ENCODE peak calls at places on chromosomes 7 and 10, in four cellular contexts. J is HCT116, C is mammary epithelial cell, N is IMR-90. S is an unnamed sample.

GRCh38 chr10:118792501-118792900 is 37.7 kb upstream of the CACUL1 start:
- DNase-seq in J (no peak), N (no peak), C (peak; percentile 62), S (no peak)

GRCh38 chr7:28711096-28711495 is 247.0 kb downstream of the TRIL start:
- DNase-seq in C (no peak), N (no peak), J (no peak), S (no peak)

GRCh38 chr10:29804025-29804852 is 169.5 kb upstream of the SVIL start:
- DNase-seq in N (peak; percentile 95), J (peak; percentile 66), C (peak; percentile 96), S (peak; percentile 91)

GRCh38 chr10:130492266-130492934 is 356.2 kb downstream of the GLRX3 start:
- DNase-seq in J (no peak), N (no peak), C (no peak), S (no peak)

GRCh38 chr7:55878701-55879100 is 8.6 kb upstream of the ZNF713 start:
- DNase-seq in N (no peak), J (no peak), C (no peak), S (peak; percentile 34)

GRCh38 chr7:140525741-140526140 is 46.4 kb upstream of the MKRN1 start:
- DNase-seq in J (no peak), C (peak; percentile 83), N (no peak), S (no peak)

GRCh38 chr7:139078399-139078798 is 31.1 kb downstream of the ZC3HAV1 start:
- DNase-seq in C (no peak), J (no peak), N (peak; percentile 75), S (no peak)

GRCh38 chr7:35254496-35255416 is 856 bp upstream of the TBX20 start:
- DNase-seq in C (no peak), N (no peak), J (no peak), S (no peak)

GRCh38 chr10:117543245-117543998 is 876 bp downstream of the EMX2 start:
- DNase-seq in N (no peak), J (no peak), C (no peak), S (no peak)
- H3K4me3 ChIP-seq in N (no peak overlapping the region), J (no peak overlapping the region), C (no peak overlapping the region), S (peak overlapping the region; percentile 86)

DNA sequence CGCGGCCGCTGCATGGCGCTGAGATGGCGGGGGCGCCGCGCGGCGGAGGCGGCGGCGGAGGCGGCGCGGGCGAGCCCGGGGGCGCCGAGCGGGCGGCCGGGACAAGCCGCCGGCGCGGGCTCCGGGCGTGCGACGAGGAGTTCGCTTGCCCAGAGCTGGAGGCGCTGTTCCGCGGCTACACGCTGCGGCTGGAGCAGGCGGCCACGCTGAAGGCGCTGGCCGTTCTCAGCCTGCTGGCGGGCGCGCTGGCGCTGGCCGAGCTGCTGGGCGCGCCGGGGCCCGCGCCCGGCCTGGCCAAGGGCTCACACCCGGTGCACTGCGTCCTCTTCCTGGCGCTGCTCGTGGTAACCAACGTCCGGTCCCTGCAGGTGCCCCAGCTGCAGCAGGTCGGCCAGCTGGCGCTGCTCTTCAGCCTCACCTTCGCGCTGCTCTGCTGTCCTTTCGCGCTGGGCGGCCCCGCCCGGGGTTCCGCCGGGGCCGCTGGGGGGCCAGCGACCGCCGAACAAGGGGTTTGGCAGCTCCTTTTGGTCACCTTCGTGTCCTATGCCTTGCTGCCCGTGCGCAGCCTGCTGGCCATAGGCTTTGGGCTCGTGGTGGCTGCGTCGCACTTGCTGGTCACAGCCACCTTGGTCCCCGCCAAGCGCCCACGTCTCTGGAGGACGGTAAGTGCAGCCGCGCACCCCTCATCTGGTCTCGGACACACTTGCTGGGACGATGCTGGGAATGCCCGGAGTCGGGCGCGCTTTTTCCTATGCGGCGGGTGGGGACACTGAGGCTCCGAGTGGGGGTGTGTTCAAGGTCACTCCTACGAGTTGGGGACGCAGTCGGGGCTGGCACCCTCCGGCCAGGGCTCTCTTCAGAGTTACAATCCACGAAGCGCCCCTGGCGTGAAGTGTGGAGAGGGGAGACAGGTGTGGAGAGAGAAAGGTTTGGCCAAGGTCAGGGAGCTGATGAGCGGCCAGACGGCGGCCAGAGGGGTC is 643 bp downstream of the ADCY1 start:
- DNase-seq in N (peak; percentile 49), C (peak; percentile 21), J (no peak), S (no peak)
- TF ChIP-seq CTCF in N (peak; percentile 22), C (no peak), J (no peak), S (no peak)

DNA sequence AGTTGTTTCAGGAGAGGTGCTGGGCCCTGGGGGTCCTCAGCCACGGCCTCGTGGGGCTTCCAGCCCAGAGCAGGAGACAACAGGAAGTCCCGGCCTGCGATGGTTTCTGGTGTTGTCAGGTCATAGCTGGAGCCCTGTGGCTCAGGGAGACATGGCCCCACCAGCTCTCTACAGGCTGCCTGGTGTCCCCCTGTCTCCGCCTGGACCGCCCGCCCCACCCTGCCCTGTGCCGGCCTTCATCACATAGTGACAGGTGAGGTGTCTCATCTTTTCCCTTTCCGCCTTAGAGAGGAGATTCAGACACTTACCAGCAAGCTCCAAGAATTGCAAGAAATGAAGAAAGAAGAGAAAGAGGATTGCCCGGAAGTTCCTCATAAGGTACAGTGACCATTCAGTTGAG is 35.8 kb downstream of the IQCE start:
- DNase-seq in J (no peak), N (no peak), C (no peak), S (no peak)
- H3K36me3 ChIP-seq in J (peaks cover 8% of the 10 kb centered on the region), N (peaks cover 42% of the 10 kb centered on the region), C (peaks cover 7% of the 10 kb centered on the region), S (peaks cover 3% of the 10 kb centered on the region)

DNA sequence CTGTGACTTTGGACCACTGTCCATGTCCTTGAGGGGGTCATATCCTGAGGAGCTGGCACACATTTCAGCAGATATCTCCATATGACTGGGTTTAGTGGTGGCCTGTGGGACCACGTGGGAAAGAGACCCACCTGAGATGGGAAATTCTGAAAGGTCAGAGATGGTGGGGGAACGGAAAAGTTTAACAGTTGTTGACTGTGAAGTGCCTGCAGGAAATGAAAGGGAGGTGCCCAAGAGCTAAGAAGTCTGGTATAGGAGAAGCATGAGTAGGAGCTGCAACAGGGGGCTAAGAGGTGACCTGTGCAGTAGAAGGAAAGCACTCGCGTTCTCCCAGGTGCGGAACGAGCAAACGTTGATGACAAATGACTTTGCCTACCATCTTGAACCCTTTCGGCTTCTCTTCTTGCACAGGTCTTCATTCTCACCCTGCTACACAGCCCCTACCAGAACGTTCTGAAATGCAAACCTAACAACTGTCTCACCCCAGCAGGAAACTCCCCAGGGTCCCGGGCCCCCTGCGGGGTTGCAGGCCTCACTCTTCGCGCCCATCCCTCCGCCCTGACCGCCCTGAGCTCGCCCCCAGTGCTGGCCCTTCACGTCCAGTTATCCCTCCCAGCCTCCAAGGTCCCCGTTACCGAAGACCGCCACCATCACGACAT is 9.8 kb upstream of the FXYD4 start:
- DNase-seq in N (no peak), J (no peak), C (no peak), S (no peak)
- H3K4me3 ChIP-seq in N (peak overlapping the region; percentile 29), J (peak overlapping the region; percentile 87), C (peak overlapping the region; percentile 54), S (peak overlapping the region; percentile 42)

GRCh38 chr7:104642551-104642950 is 314.1 kb downstream of the LHFPL3 start:
- DNase-seq in C (no peak), J (no peak), N (no peak), S (no peak)

DNA sequence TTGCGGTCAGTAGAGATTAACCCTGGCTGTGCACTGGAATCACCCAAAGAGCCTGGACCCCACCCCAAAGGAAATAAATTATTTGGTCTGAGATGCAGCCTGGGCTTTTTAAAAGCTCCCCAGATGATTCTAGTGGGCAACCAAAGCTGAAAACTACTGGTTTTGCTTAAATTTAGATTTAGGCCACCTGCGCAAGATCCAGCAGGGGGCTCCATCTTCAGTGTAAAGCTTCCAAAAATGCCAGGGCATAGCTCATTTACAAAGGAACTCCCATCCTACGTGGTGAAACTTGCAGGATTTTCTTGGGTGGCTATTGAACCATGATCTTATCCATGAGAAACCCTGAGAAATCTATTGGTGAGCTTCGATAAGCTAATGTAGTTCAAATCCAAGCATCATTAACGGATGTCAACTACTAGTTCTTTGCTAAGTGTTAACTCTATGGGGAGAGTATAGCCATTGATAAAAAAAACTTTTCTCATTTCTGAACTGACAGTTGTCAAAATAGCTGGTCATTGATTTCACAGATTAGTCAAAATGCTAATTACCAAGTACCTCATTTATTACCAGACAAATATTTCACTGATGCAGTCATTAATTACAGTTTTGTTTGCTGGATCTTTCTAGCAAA is 315.3 kb downstream of the LHFPL3 start:
- DNase-seq in C (peak; percentile 3), J (peak; percentile 15), N (no peak), S (no peak)
- TF ChIP-seq CTCF in C (peak; percentile 62), J (peak; percentile 77), N (peak; percentile 44), S (peak; percentile 65)

S was measured in kidney epithelial cell.